ENCODE peak calls at places on chromosomes 5 and 9, in six cellular contexts. M is fibroblast of lung, J is heart right ventricle, E is GM12878, P is vagina, F is A549. X is an unnamed sample.

GRCh38 chr5:178277346-178277745 is 44.7 kb upstream of the PHYKPL start:
- DNase-seq in M (no peak), J (no peak), E (no peak), P (no peak), F (no peak), X (no peak)

GRCh38 chr5:116437922-116438578 is 136.6 kb downstream of the SEMA6A start:
- DNase-seq in M (no peak), J (no peak), E (no peak), P (no peak), F (no peak), X (no peak)

GRCh38 chr9:127910613-127911205 is 6.1 kb downstream of the ST6GALNAC4 start:
- DNase-seq in M (peak), J (no peak), E (no peak), P (no peak), F (peak), X (no peak)

GRCh38 chr5:32753051-32753450 is 41.9 kb downstream of the NPR3 start:
- DNase-seq in M (peak), J (no peak), E (no peak), P (no peak), F (no peak), X (no peak)

GRCh38 chr5:177370488-177371119 is 12.9 kb downstream of the RGS14 start:
- DNase-seq in M (peak), J (peak), E (no peak), P (no peak), F (peak), X (peak)

GRCh38 chr9:12930906-12931305 is 156.1 kb downstream of the LURAP1L start:
- DNase-seq in M (no peak), J (no peak), E (no peak), P (no peak), F (peak), X (no peak)

GRCh38 chr5:177129206-177129605 is 4.4 kb upstream of the NSD1 start:
- DNase-seq in M (no peak), J (no peak), E (no peak), P (no peak), F (no peak), X (no peak)

GRCh38 chr5:42108468-42108867 is 183.4 kb downstream of the FBXO4 start:
- DNase-seq in M (no peak), J (no peak), E (no peak), P (no peak), F (peak), X (no peak)

GRCh38 chr5:59317023-59317771 is 576.3 kb downstream of the PDE4D start:
- DNase-seq in M (no peak), J (no peak), E (no peak), P (no peak), F (no peak), X (peak)

GRCh38 chr5:2430606-2431005 is 320.9 kb downstream of the IRX2 start:
- DNase-seq in M (no peak), J (no peak), E (no peak), P (peak), F (no peak), X (no peak)

GRCh38 chr9:94865599-94866456 is 139.3 kb downstream of the AOPEP start:
- DNase-seq in M (peak), J (peak), E (no peak), P (no peak), F (peak), X (no peak)

GRCh38 chr5:178460174-178460573 is 130.0 kb downstream of the COL23A1 start:
- DNase-seq in M (no peak), J (no peak), E (no peak), P (peak), F (no peak), X (no peak)

GRCh38 chr5:130321931-130322330 is 417.7 kb downstream of the CHSY3 start:
- DNase-seq in M (no peak), J (no peak), E (no peak), P (no peak), F (no peak), X (no peak)

GRCh38 chr9:83000765-83001164 is 62.2 kb downstream of the RASEF start:
- DNase-seq in M (no peak), J (no peak), E (no peak), P (no peak), F (no peak), X (no peak)

GRCh38 chr5:146052780-146053179 is 52.6 kb downstream of the PLAC8L1 start:
- DNase-seq in M (no peak), J (no peak), E (no peak), P (no peak), F (no peak), X (no peak)

GRCh38 chr5:125134216-125135081 is 388.0 kb upstream of the ZNF608 start:
- DNase-seq in M (peak), J (no peak), E (no peak), P (no peak), F (peak), X (no peak)

GRCh38 chr9:137089232-137089947 is 2.6 kb downstream of the MAN1B1 start:
- DNase-seq in M (no peak), J (no peak), E (no peak), P (no peak), F (no peak), X (no peak)

GRCh38 chr9:34651876-34652602 is at the start of gene IL11RA:
- DNase-seq in M (peak), J (peak), E (no peak), P (no peak), F (peak), X (no peak)

GRCh38 chr5:1967716-1968115 is 85.0 kb upstream of the IRX4 start:
- DNase-seq in M (no peak), J (no peak), E (no peak), P (peak), F (no peak), X (no peak)

GRCh38 chr9:138022756-138023393 is 145.3 kb downstream of the CACNA1B start:
- DNase-seq in M (no peak), J (no peak), E (no peak), P (peak), F (no peak), X (no peak)

GRCh38 chr5:6714221-6715041 is 1.2 kb downstream of the TENT4A start:
- DNase-seq in M (peak), J (peak), E (no peak), P (no peak), F (peak), X (no peak)

GRCh38 chr5:150092159-150092787 is 5.9 kb upstream of the CSF1R start:
- DNase-seq in M (no peak), J (no peak), E (no peak), P (no peak), F (no peak), X (no peak)

GRCh38 chr5:171318026-171318425 is 9.0 kb downstream of the TLX3 start:
- DNase-seq in M (no peak), J (no peak), E (no peak), P (no peak), F (no peak), X (no peak)

GRCh38 chr5:36897616-36898015 is 21.0 kb downstream of the NIPBL start:
- DNase-seq in M (peak), J (no peak), E (no peak), P (no peak), F (no peak), X (no peak)

GRCh38 chr9:27368317-27368985 is 71.5 kb upstream of the EQTN start:
- DNase-seq in M (no peak), J (no peak), E (no peak), P (no peak), F (no peak), X (peak)

GRCh38 chr5:40490464-40491083 is 189.1 kb upstream of the PTGER4 start:
- DNase-seq in M (peak), J (no peak), E (peak), P (no peak), F (no peak), X (no peak)

GRCh38 chr9:14062449-14063187 is 251.3 kb downstream of the NFIB start:
- DNase-seq in M (peak), J (no peak), E (no peak), P (no peak), F (no peak), X (peak)

DNA sequence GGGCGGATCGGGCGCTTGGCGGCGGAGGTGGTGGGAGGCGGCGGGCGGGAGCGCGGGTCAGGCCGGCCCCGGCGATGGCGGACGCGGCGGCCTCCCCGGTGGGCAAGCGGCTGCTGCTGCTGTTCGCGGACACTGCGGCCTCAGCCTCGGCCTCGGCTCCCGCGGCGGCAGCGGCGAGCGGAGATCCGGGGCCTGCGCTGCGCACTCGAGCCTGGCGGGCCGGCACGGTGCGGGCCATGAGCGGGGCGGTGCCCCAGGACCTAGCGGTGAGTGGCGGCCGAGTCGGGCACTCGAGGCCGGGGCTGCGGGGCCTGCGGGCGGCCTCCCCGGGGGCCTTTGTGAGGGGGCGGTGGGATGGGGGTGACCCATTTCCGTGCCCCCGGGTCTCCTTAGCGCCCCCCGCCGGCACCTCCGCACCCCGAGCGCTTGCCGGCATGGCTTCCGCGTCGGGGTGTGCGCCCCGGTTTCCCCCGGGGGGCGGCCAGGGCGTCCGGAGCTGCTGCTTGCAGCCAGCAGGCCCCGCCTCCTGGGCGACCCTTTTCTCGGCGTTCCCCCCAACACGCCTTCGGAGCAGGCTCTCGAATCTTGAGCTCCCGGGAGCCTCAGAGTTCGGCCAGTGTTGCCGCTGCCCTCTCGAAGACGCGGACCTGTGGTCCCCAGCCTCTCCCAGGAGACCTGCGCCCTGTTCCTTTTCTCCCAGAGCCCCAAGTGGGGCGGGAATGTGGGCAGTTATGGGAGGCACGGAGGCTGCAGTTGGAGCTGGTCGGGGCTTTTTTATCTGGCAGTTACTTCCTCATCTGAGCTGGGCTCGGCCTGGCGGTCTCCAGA is 451 bp downstream of the KDM3B start:
- DNase-seq in M (peak), J (peak), E (no peak), P (no peak), F (peak), X (no peak)
- TF ChIP-seq CTCF in M (peak), J (peak), E (peak), P (no peak), F (peak), X (peak)

GRCh38 chr9:114484215-114484853 is 20.9 kb downstream of the WHRN start:
- DNase-seq in M (no peak), J (no peak), E (no peak), P (no peak), F (no peak), X (no peak)
- H3K4me3 ChIP-seq in M (no peak), J (no peak), E (no peak), P (no peak), F (no peak), X (no peak)

GRCh38 chr9:29556317-29556716 is 1983.0 kb upstream of the C9orf72 start:
- DNase-seq in M (peak), J (no peak), E (no peak), P (no peak), F (peak), X (peak)
- TF ChIP-seq CTCF in M (no peak), J (no peak), E (no peak), P (no peak), F (no peak), X (no peak)

DNA sequence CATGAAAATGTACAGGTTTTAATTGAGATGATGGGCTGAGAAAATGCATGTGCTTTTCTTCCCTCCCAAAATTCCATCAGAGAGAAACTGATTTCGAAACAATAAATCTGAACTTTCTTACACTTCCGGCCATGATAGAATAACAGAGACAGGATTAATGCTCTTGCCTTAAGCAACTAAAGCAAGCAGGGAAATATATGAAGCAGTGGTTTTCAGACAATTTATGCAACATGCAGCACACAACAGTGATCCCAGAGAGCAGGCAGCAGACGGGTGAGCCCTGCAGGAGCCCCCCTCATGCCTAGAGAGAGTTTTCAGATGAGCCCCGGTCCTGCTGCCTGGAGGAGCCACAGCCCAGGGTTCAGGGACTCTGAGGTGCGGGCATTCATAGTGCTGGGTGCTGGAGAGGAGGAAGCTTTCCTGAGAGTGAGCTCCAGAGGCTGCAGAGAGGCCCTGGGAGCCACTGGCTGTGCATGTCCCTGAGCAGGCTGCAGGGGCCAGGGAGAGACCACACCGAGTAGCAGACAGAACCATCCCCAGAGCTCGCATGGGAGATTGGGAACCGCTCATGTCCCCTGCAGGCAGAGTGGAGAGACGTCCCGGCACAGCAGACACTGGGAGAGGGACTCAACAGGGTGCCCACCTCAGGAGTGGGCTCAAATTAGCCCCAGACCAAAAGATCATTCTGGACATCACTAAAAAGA is 143.5 kb downstream of the OLFM1 start:
- DNase-seq in M (no peak), J (no peak), E (no peak), P (no peak), F (no peak), X (no peak)
- H3K4me3 ChIP-seq in M (no peak), J (no peak), E (no peak), P (no peak), F (no peak), X (no peak)

DNA sequence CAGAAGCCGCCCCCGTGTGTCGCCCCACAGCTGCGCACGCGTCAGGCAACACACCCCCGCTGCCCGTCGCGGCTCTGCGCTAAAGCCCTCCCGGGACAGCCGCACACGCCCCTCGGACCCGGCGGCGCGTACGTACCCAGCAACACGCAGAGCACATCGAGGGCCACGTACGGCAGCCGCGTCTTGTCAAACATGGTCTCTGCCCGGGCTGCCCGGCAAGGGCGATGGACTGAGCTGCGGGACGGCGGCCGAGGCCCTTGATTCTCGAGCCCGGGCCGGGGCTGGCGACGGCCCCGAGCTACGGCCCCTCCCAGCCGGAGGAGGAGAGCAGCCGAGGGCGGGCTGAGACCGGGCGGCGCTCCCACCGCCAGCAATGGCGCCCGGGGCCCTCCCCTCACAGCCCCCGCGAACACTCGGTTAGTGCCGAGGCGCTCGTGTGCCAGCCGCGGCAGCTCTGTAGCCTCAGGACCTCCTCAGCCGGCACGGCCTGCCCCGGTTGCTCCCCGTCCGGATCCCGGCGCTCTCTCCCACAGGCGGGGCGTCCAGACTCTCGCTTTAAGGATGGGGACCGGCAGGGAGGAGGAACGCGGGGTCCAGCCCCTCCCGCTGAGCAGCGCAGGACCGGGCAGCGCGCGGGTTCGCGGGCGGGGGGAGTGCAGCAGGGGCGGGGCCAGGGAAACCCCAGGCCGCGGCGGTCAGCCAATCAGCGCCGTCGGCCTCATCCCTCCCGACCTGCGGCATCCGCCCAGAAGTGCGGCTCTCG is at the start of gene PLPP1:
- DNase-seq in M (peak), J (peak), E (peak), P (peak), F (peak), X (peak)
- TF ChIP-seq CTCF in M (no peak), J (peak), E (no peak), P (no peak), F (peak), X (no peak)

GRCh38 chr5:39076757-39077475 is 2.7 kb upstream of the RICTOR start:
- DNase-seq in M (peak), J (no peak), E (peak), P (no peak), F (peak), X (no peak)
- H3K4me3 ChIP-seq in M (peak), J (peak), E (peak), P (no peak), F (peak), X (no peak)

GRCh38 chr5:94111209-94112004 is 370.0 kb upstream of the POU5F2 start:
- DNase-seq in M (peak), J (peak), E (peak), P (peak), F (peak), X (peak)
- TF ChIP-seq CTCF in M (peak), J (peak), E (no peak), P (no peak), F (no peak), X (peak)

GRCh38 chr9:237141-237857 is 22.6 kb downstream of the DOCK8 start:
- DNase-seq in M (no peak), J (no peak), E (no peak), P (no peak), F (no peak), X (no peak)
- H3K4me3 ChIP-seq in M (no peak), J (no peak), E (no peak), P (no peak), F (no peak), X (no peak)

GRCh38 chr9:116656977-116657376 is 30.1 kb upstream of the TRIM32 start:
- DNase-seq in M (peak), J (no peak), E (no peak), P (no peak), F (no peak), X (no peak)

GRCh38 chr9:116661037-116661954 is 25.8 kb upstream of the TRIM32 start:
- DNase-seq in M (peak), J (no peak), E (peak), P (no peak), F (peak), X (peak)

GRCh38 chr9:116658265-116658664 is 28.8 kb upstream of the TRIM32 start:
- DNase-seq in M (no peak), J (no peak), E (no peak), P (no peak), F (no peak), X (no peak)

GRCh38 chr9:116653580-116654355 is 33.3 kb upstream of the TRIM32 start:
- DNase-seq in M (no peak), J (no peak), E (no peak), P (no peak), F (no peak), X (no peak)

DNA sequence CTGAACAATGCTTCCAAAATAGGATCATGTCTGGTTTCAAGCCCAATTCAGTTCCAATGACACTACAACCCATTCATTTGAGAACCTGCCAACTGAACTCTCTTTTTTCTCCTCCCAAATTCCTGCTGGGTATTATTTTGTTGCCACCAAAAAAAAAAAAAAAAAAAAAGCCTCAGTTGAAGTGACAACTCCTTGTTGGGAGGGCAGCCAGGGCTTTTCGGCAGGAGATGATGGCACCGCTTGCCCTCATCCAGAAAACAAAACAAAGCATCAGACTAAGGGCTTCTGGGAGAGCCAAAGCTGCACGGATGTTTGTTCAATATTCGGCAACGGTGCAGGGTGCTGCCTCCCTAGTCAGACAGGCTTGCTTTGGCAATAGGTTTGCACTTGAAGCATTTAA is 30.6 kb upstream of the TRIM32 start:
- DNase-seq in M (no peak), J (no peak), E (no peak), P (no peak), F (no peak), X (no peak)
- TF ChIP-seq CTCF in M (no peak), J (no peak), E (no peak), P (no peak), F (no peak), X (no peak)